ENCODE peak calls at places on chromosomes 6 and 20, in five cellular contexts. Z, T, D, M and H are unnamed samples.

GRCh38 chr6:125554456-125554855 is 195.0 kb upstream of the HEY2 start:
- DNase-seq in Z (no peak), T (no peak), D (no peak), M (no peak), H (no peak)

GRCh38 chr20:36587388-36588136 is 14.2 kb downstream of the TGIF2 start:
- DNase-seq in Z (no peak), T (no peak), D (no peak), M (no peak), H (no peak)

GRCh38 chr20:53547664-53548239 is 45.9 kb downstream of the ZNF217 start:
- DNase-seq in Z (peak; percentile 52), T (peak; percentile 39), D (peak; percentile 63), M (no peak), H (peak; percentile 80)

GRCh38 chr6:130934848-130935585 is 107.8 kb downstream of the SMLR1 start:
- DNase-seq in Z (no peak), T (no peak), D (no peak), M (no peak), H (no peak)

GRCh38 chr20:41145317-41145716 is 8.0 kb downstream of the PLCG1 start:
- DNase-seq in Z (no peak), T (no peak), D (no peak), M (no peak), H (no peak)

GRCh38 chr6:30325873-30326445 is 768 bp upstream of the TRIM39 start:
- DNase-seq in Z (peak; percentile 77), T (peak; percentile 44), D (peak; percentile 74), M (no peak), H (peak; percentile 69)

GRCh38 chr6:113291751-113292445 is 565.2 kb upstream of the MARCKS start:
- DNase-seq in Z (peak; percentile 56), T (no peak), D (no peak), M (no peak), H (peak; percentile 51)

GRCh38 chr20:5890773-5891441 is 59.4 kb downstream of the TRMT6 start:
- DNase-seq in Z (no peak), T (no peak), D (no peak), M (no peak), H (no peak)

GRCh38 chr6:105112577-105112976 is 67.2 kb downstream of the POPDC3 start:
- DNase-seq in Z (no peak), T (no peak), D (no peak), M (no peak), H (no peak)

GRCh38 chr6:16236648-16237199 is 1.7 kb upstream of the GMPR start:
- DNase-seq in Z (peak; percentile 58), T (peak; percentile 52), D (no peak), M (no peak), H (peak; percentile 77)

GRCh38 chr6:37482356-37483292 is 17.1 kb downstream of the CCDC167 start:
- DNase-seq in Z (no peak), T (no peak), D (no peak), M (no peak), H (no peak)

GRCh38 chr6:125794342-125795137 is 3.8 kb downstream of the NCOA7 start:
- DNase-seq in Z (no peak), T (no peak), D (no peak), M (no peak), H (peak; percentile 43)

GRCh38 chr6:113855500-113856010 is 1.6 kb upstream of the MARCKS start:
- DNase-seq in Z (peak; percentile 40), T (peak; percentile 41), D (no peak), M (peak; percentile 51), H (peak; percentile 50)

GRCh38 chr6:14734416-14735340 is 511.2 kb upstream of the JARID2 start:
- DNase-seq in Z (peak; percentile 98), T (no peak), D (peak; percentile 55), M (no peak), H (no peak)

GRCh38 chr6:43667245-43668150 is 20.1 kb downstream of the MRPS18A start:
- DNase-seq in Z (peak; percentile 29), T (peak; percentile 91), D (peak; percentile 78), M (peak; percentile 85), H (peak; percentile 79)

GRCh38 chr6:85920782-85921181 is 278.1 kb upstream of the SYNCRIP start:
- DNase-seq in Z (no peak), T (peak; percentile 72), D (no peak), M (no peak), H (no peak)

GRCh38 chr6:7545509-7546369 is 4.3 kb downstream of the DSP start:
- DNase-seq in Z (no peak), T (no peak), D (no peak), M (no peak), H (no peak)

GRCh38 chr20:43397147-43397546 is 60.5 kb upstream of the SRSF6 start:
- DNase-seq in Z (no peak), T (no peak), D (no peak), M (no peak), H (no peak)

GRCh38 chr6:158053377-158054313 is 72.0 kb downstream of the SYNJ2 start:
- DNase-seq in Z (no peak), T (no peak), D (no peak), M (no peak), H (no peak)

GRCh38 chr6:4564746-4565145 is 211.5 kb upstream of the CDYL start:
- DNase-seq in Z (no peak), T (no peak), D (no peak), M (no peak), H (no peak)

GRCh38 chr6:26270903-26271639 is 93.9 kb upstream of the BTN3A2 start:
- DNase-seq in Z (peak; percentile 76), T (no peak), D (peak; percentile 98), M (peak; percentile 52), H (peak; percentile 90)

GRCh38 chr6:87766211-87766610 is 64.2 kb upstream of the AKIRIN2 start:
- DNase-seq in Z (no peak), T (no peak), D (no peak), M (no peak), H (no peak)

GRCh38 chr6:36064770-36065396 is 37.3 kb downstream of the MAPK14 start:
- DNase-seq in Z (no peak), T (no peak), D (no peak), M (no peak), H (no peak)

GRCh38 chr6:36061236-36061635 is 33.6 kb downstream of the MAPK14 start:
- DNase-seq in Z (no peak), T (no peak), D (no peak), M (no peak), H (no peak)

GRCh38 chr6:36066817-36067216 is 39.2 kb downstream of the MAPK14 start:
- DNase-seq in Z (no peak), T (no peak), D (no peak), M (no peak), H (no peak)

GRCh38 chr6:36062247-36062646 is 34.6 kb downstream of the MAPK14 start:
- DNase-seq in Z (no peak), T (no peak), D (no peak), M (no peak), H (no peak)

DNA sequence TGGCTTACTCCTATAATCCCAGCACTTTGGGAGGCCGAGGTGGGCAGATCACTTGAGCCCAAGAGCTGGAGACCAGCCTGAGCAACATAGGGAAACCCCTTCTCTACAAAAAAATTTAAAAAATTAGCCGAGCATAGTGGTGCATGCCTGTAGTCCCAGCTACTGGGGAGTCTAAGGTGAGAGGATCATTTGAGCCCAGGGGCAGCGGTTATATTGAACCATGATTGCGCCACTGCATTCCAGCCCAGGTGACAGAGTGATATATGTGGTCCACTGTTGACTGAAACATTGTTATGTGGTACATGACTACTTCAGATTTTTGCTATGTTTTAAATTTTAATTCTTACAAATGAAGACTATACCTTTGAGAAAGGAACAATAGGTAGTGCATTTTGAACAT is 35.7 kb downstream of the MAPK14 start:
- DNase-seq in Z (no peak), T (no peak), D (no peak), M (no peak), H (no peak)
- H3K4me1 ChIP-seq in Z (peaks cover 3% of the 10 kb centered on the region), T (peaks cover 50% of the 10 kb centered on the region), D (no peaks in the 10 kb centered on the region), M (peaks cover 40% of the 10 kb centered on the region), H (peaks cover 40% of the 10 kb centered on the region)

GRCh38 chr6:75199856-75200255 is 6.0 kb downstream of the COL12A1 start:
- DNase-seq in Z (peak; percentile 42), T (no peak), D (no peak), M (no peak), H (no peak)

GRCh38 chr6:75201076-75201475 is 4.8 kb downstream of the COL12A1 start:
- DNase-seq in Z (no peak), T (no peak), D (no peak), M (no peak), H (no peak)

GRCh38 chr6:75202676-75203131 is 3.1 kb downstream of the COL12A1 start:
- DNase-seq in Z (peak; percentile 57), T (no peak), D (no peak), M (no peak), H (peak; percentile 68)

GRCh38 chr6:75203721-75204120 is 2.1 kb downstream of the COL12A1 start:
- DNase-seq in Z (peak; percentile 45), T (no peak), D (no peak), M (no peak), H (no peak)

GRCh38 chr6:75201901-75202672 is 3.8 kb downstream of the COL12A1 start:
- DNase-seq in Z (peak; percentile 53), T (no peak), D (no peak), M (peak; percentile 48), H (peak; percentile 60)
- TF ChIP-seq CTCF in Z (no peak), T (no peak), D (no peak), M (no peak), H (peak; percentile 17)

DNA sequence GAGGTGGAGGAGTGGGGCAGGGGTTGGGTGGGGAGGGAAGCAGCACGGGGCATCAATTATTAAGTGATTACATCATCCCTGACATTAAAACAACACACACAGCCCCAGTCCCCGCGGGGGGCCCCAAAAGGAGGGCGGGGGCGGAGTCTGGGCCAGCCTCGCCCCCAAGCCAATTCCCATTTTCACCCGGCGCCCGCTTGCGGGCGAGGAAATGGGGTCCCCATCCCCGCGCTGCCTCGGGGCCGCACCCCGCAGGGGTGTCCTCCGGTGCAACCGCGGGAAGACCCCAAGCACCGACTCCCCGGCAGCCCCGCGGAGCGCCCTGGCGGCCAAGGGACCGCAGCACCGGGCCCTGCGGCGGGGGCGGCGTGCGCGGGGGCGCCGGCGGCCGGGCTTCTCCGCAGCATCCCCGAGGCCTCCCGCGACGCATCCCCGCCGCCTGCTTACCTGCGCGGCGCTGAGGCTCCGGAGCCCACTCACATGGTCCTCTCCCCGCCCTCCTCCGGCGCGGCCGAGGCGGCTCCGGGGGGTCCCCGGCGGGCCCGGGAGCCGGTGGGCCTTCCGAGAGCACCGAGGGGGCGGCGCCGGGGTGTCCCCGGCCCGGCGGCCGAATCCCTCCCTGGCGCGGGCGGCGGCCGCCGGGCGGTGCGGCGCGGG is 603 bp downstream of the FYN start:
- DNase-seq in Z (no peak), T (no peak), D (peak; percentile 52), M (peak; percentile 46), H (peak; percentile 34)
- H3K27ac ChIP-seq in Z (peak overlapping the region; percentile 73), T (peak overlapping the region; percentile 56), D (peak overlapping the region; percentile 64), M (peak overlapping the region; percentile 78), H (peak overlapping the region; percentile 5)

DNA sequence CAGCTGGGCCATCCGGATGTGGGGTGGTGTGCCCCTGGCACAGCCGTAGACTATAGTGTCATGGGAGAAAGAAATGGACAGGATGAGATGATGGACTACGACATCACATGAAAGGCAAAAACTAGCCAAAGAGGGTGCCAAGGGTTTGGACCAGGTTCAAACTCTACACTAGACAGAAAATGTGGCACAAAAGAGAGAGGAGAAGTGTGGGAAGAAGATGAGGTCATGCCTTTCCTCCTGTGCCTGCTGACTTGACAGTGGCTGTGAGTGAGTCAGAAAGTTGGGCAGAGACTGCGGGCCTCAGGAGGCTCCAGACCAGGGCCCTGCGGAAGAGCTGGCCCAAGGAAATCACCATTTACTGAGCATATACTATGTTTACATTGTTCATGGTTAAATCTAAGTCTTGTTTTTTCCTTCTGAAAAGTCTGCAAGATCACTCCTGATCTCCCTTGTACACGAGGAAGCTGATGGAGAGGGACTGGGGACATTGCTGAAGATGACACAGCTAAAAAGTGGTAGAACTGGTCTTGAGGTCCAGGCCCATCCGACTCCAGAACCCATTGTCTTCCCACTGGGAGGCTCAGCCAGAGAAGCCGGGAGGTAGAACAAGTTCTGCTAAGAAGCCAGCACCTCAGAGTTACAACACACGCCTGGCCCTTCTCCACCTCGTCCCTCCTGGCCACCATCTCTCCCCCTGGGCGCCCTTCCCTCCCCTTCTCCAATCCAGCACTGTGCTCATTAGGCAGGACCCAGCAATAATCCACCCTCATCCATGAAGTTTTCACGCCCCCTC is 35.7 kb downstream of the CNKSR3 start:
- DNase-seq in Z (peak; percentile 87), T (no peak), D (no peak), M (no peak), H (no peak)
- H3K4me1 ChIP-seq in Z (peaks cover 21% of the 10 kb centered on the region), T (peaks cover 62% of the 10 kb centered on the region), D (no peaks in the 10 kb centered on the region), M (peaks cover 8% of the 10 kb centered on the region), H (peaks cover 30% of the 10 kb centered on the region)